ENCODE peak calls at places on chromosome 19, in eight cellular contexts. G is transverse colon, S is A549, B is right lobe of liver, R is tibial nerve, L is esophagus squamous epithelium, V is breast epithelium, Y is heart left ventricle. C is an unnamed sample. For H3K9me3, the result is how much of the 10 kb centered on the place peaks cover.

GRCh38 chr19:30419581-30420180 is 47.5 kb downstream of the ZNF536 start:
- DNase-seq in G (no peak), S (no peak), B (no peak), R (no peak), L (no peak), V (no peak), Y (no peak), C (no peak)

GRCh38 chr19:38799104-38799503 is 10.1 kb downstream of the LGALS7B start:
- DNase-seq in G (no peak), S (no peak), B (no peak), R (no peak), L (no peak), V (no peak), Y (no peak), C (no peak)

GRCh38 chr19:44643605-44644390 is at the start of gene PVR:
- DNase-seq in G (peak), S (peak), B (peak), R (no peak), L (no peak), V (peak), Y (peak), C (peak)

GRCh38 chr19:16449330-16449961 is 22.3 kb downstream of the EPS15L1 start:
- DNase-seq in G (no peak), S (no peak), B (no peak), R (no peak), L (no peak), V (no peak), Y (no peak), C (no peak)

GRCh38 chr19:50633973-50634372 is 5.7 kb downstream of the SYT3 start:
- DNase-seq in G (no peak), S (no peak), B (no peak), R (no peak), L (no peak), V (no peak), Y (no peak), C (no peak)

GRCh38 chr19:47226426-47227346 is 4.3 kb downstream of the BBC3 start:
- DNase-seq in G (peak), S (peak), B (peak), R (peak), L (no peak), V (peak), Y (peak), C (peak)

GRCh38 chr19:41355035-41355434 is 1.3 kb upstream of the TGFB1 start:
- DNase-seq in G (no peak), S (no peak), B (no peak), R (no peak), L (no peak), V (no peak), Y (no peak), C (no peak)

GRCh38 chr19:6233051-6233826 is 46.5 kb downstream of the MLLT1 start:
- DNase-seq in G (no peak), S (no peak), B (peak), R (no peak), L (no peak), V (peak), Y (peak), C (no peak)

GRCh38 chr19:51292971-51293370 is 18.5 kb upstream of the IGLON5 start:
- DNase-seq in G (no peak), S (no peak), B (no peak), R (no peak), L (no peak), V (no peak), Y (no peak), C (no peak)

GRCh38 chr19:16076958-16077611 is 790 bp downstream of the TPM4 start:
- DNase-seq in G (peak), S (no peak), B (peak), R (peak), L (no peak), V (peak), Y (peak), C (peak)

GRCh38 chr19:2770055-2771013 is 12.7 kb downstream of the SGTA start:
- DNase-seq in G (peak), S (no peak), B (no peak), R (no peak), L (no peak), V (no peak), Y (peak), C (peak)

GRCh38 chr19:7597689-7598088 is 2.0 kb downstream of the CAMSAP3 start:
- DNase-seq in G (no peak), S (peak), B (peak), R (no peak), L (no peak), V (no peak), Y (no peak), C (no peak)

GRCh38 chr19:12706332-12706718 is 9.9 kb upstream of the FBXW9 start:
- DNase-seq in G (no peak), S (no peak), B (no peak), R (no peak), L (no peak), V (no peak), Y (no peak), C (no peak)

GRCh38 chr19:37572203-37572602 is 22.4 kb downstream of the ZNF571 start:
- DNase-seq in G (no peak), S (no peak), B (no peak), R (no peak), L (no peak), V (no peak), Y (no peak), C (no peak)

GRCh38 chr19:27522223-27522622 is 1690.7 kb downstream of the UQCRFS1 start:
- DNase-seq in G (no peak), S (no peak), B (no peak), R (no peak), L (no peak), V (no peak), Y (no peak), C (no peak)
- H3K9me3 ChIP-seq in G (half or more), S (half or more), B (under half), R (under half), L (under half), V (half or more), Y (under half), C (under half)

GRCh38 chr19:57363734-57364181 is 407 bp downstream of the TRAPPC2B start:
- DNase-seq in G (no peak), S (no peak), B (no peak), R (no peak), L (no peak), V (no peak), Y (no peak), C (no peak)

GRCh38 chr19:57362419-57362818 is 932 bp upstream of the TRAPPC2B start:
- DNase-seq in G (no peak), S (no peak), B (no peak), R (no peak), L (no peak), V (no peak), Y (no peak), C (no peak)

GRCh38 chr19:57357406-57357805 is 5.9 kb upstream of the TRAPPC2B start:
- DNase-seq in G (no peak), S (no peak), B (no peak), R (no peak), L (no peak), V (no peak), Y (no peak), C (no peak)

GRCh38 chr19:57359300-57359699 is 4.1 kb upstream of the TRAPPC2B start:
- DNase-seq in G (no peak), S (no peak), B (no peak), R (no peak), L (no peak), V (no peak), Y (no peak), C (no peak)

DNA sequence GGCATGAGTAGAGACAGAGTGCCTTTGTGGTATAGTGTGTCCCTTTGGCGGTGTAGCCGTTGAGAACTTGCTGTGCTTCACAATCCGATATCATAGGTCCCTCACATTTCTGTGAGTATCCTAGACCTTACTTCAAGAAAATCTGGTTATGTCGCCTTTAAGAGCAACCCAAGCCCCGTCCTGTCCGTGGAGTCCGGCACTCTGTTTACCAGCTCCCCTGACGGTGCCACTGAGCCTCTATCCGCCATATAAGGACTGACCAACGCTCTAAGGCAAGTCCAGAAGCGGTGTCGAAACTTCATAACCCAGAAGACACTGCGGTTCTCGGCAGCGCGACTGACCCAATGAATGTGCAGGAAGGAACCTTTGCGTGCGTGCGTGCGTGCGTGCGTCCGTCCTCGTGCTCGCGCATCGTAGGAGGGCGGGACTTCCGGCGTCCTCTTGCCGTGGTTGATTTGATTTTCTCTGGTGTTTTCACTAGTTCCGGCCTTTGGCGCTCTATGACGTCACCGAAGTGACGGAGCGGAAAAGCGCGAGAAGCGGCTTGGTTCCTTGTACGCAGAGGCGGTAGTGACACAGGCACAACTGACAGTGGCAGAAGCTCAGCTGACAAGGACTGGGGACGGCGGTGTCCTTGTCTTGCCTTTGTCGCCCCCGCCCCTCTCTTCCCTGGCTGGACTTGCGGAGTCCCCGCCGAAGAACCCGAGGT is at the start of the genes TRAPPC2B and ZNF547:
- DNase-seq in G (peak), S (peak), B (peak), R (peak), L (peak), V (peak), Y (peak), C (peak)
- TF ChIP-seq POLR2A in G (peak), S (no peak), B (peak), R (no peak), L (peak), V (peak), Y (peak), C (no peak)

DNA sequence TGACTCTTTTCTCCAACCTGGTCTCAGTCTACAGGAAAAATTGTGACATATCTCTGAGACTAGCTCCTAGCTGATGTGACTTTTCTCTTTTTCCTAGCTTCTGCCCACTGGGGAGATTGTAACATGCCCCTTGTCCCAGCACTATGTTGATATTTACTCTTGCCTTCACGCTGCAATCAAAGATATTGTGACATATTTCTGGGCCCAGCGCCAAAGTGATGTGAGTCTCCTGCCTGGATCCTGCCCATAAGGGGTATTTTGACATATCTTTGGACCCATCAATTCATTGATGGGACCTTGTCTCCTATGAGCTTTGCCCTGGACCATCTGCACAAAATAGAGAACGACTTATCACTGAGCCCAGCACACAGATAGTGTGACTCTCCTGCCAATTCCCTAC is 41.1 kb downstream of the ZNF729 start:
- DNase-seq in G (no peak), S (no peak), B (no peak), R (no peak), L (no peak), V (no peak), Y (no peak), C (no peak)
- H3K9me3 ChIP-seq in G (under half), S (half or more), B (under half), R (under half), L (under half), V (under half), Y (under half), C (under half)

GRCh38 chr19:49333426-49334288 is 1.5 kb upstream of the CD37 start:
- DNase-seq in G (peak), S (no peak), B (peak), R (no peak), L (no peak), V (peak), Y (peak), C (no peak)
- TF ChIP-seq POLR2A in G (peak), S (no peak), B (no peak), R (no peak), L (no peak), V (no peak), Y (no peak), C (no peak)

DNA sequence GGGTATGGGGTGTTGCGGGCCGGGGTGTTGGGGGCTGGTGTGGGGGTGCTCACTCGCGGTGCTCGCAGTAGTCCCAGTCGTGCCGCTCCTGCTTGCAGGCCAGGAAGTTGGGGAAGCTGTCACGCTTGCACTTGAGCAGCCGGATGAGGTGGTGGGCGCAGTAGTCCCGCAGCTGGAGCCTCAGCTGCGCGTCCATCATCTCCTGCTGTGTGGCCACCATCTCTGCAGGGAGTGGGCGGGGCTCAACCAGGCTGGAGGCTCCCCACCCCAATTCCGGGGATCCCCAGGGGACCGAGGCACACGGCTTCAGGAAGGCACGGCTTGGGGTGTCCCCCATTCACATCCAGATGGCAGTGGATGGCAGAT is 5.2 kb downstream of the NDUFB7 start:
- DNase-seq in G (no peak), S (no peak), B (no peak), R (no peak), L (no peak), V (no peak), Y (no peak), C (no peak)
- H3K9me3 ChIP-seq in G (under half), S (under half), B (under half), R (under half), L (under half), V (under half), Y (under half), C (under half)

GRCh38 chr19:32124585-32124984 is 220.8 kb upstream of the ZNF507 start:
- DNase-seq in G (no peak), S (no peak), B (no peak), R (no peak), L (no peak), V (no peak), Y (no peak), C (no peak)
- TF ChIP-seq POLR2A in G (no peak), S (no peak), B (no peak), R (no peak), L (no peak), V (no peak), Y (no peak), C (no peak)

GRCh38 chr19:20107301-20107700 is 29.5 kb downstream of the ZNF90 start:
- DNase-seq in G (no peak), S (no peak), B (no peak), R (no peak), L (no peak), V (no peak), Y (no peak), C (no peak)

GRCh38 chr19:20103091-20103501 is 25.3 kb downstream of the ZNF90 start:
- DNase-seq in G (no peak), S (no peak), B (no peak), R (no peak), L (no peak), V (no peak), Y (no peak), C (no peak)

DNA sequence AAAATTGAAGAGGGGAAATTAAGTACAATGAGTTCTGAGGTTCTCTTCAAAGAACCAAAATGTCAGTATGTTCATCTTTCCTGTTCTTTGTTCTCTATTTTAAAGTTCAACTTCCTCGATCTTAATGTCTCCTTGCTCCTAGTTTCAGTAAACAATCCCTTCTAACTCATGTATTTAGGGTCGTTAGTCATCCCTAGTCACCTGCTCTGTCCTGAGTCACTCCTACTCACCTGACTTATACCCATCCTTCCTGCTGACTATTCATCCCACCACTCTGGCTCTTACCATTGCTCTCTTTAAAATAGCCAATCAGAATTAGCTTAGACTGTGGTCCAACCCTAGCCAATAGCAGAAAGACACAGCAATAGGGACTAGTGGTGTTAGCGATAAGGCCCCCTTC is 24.3 kb downstream of the ZNF90 start:
- DNase-seq in G (no peak), S (no peak), B (no peak), R (no peak), L (no peak), V (no peak), Y (no peak), C (no peak)
- H3K9me3 ChIP-seq in G (under half), S (under half), B (under half), R (under half), L (under half), V (half or more), Y (under half), C (under half)

DNA sequence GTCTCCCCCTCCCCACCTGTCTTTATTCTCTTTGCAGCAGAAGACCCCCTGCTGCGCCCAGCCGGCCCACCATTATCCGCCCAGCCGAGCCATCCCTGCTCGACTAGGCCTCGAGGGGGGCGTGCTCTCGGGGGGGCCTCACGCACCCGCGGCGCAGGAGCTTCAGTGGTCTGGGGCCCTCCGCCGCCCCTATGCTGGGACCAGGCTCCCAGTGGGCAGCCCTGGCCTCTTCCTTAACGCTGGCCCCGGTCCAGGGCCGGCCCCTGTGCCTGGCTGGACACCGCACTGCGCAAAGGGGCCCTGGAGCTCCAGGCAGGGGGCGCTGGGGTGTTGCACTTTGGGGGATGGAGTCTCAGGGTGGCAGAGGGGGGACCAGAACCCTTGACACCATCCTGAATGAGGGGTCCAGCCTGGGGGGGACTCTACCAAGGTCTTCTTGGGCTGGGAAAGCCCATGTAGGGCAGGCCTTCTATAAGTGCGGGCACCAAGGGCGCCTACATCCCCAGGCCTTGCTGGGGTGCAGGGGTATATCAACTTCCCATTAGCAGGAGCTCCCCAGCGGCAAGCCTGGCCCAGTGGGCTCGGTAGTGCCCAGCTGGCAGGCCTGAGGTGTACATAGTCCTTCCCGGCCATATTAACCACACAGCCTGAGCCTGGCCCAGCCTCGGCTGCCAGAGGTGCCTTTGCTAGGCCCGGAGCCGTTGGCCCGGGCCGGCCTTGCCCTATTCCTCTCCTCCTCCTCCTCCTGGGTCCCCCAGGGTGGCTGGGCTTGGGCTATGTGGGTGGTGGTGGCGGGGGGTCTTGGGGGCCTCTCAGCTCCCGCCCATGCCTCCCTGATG is 4.9 kb downstream of the TMED1 start:
- DNase-seq in G (no peak), S (no peak), B (peak), R (no peak), L (no peak), V (no peak), Y (no peak), C (no peak)
- TF ChIP-seq POLR2A in G (no peak), S (no peak), B (no peak), R (no peak), L (no peak), V (no peak), Y (no peak), C (no peak)

GRCh38 chr19:57620673-57621348 is 6.8 kb downstream of the ZNF134 start:
- DNase-seq in G (no peak), S (peak), B (no peak), R (no peak), L (no peak), V (no peak), Y (no peak), C (no peak)
- H3K9me3 ChIP-seq in G (half or more), S (half or more), B (half or more), R (half or more), L (half or more), V (half or more), Y (under half), C (half or more)

GRCh38 chr19:56953411-56953810 is 112.9 kb upstream of the PEG3 start:
- DNase-seq in G (no peak), S (no peak), B (no peak), R (no peak), L (no peak), V (no peak), Y (no peak), C (no peak)
- TF ChIP-seq POLR2A in G (no peak), S (no peak), B (no peak), R (no peak), L (no peak), V (no peak), Y (no peak), C (no peak)

C was measured in sigmoid colon.